ENCODE peak calls at places on chromosomes 11 and 22, in five cellular contexts. One of them, this sample, is unnamed.

GRCh38 chr11:75465701-75466531 is 32.9 kb upstream of the KLHL35 start:
- DNase-seq in GM06990: no peak
- DNase-seq in bronchial epithelial cell: no peak
- DNase-seq in ELR: peak
- DNase-seq in neuronal stem cell: no peak
- DNase-seq in this sample: no peak

GRCh38 chr22:27489265-27489675 is 312.3 kb downstream of the MN1 start:
- DNase-seq in ELR: peak
- DNase-seq in GM06990: no peak
- DNase-seq in neuronal stem cell: no peak
- DNase-seq in bronchial epithelial cell: peak
- DNase-seq in this sample: no peak

GRCh38 chr11:96708469-96708868 is 318.7 kb downstream of the JRKL start:
- DNase-seq in ELR: no peak
- DNase-seq in bronchial epithelial cell: no peak
- DNase-seq in GM06990: no peak
- DNase-seq in neuronal stem cell: no peak
- DNase-seq in this sample: no peak

GRCh38 chr11:29051935-29052334 is 943.7 kb downstream of the METTL15 start:
- DNase-seq in ELR: peak
- DNase-seq in GM06990: no peak
- DNase-seq in bronchial epithelial cell: peak
- DNase-seq in neuronal stem cell: no peak
- DNase-seq in this sample: no peak

GRCh38 chr22:38700271-38700788 is 413 bp downstream of the JOSD1 start:
- DNase-seq in ELR: peak
- DNase-seq in neuronal stem cell: no peak
- DNase-seq in bronchial epithelial cell: no peak
- DNase-seq in GM06990: no peak
- DNase-seq in this sample: peak

GRCh38 chr22:43012390-43012789 is 2.6 kb downstream of the PACSIN2 start:
- DNase-seq in ELR: no peak
- DNase-seq in GM06990: no peak
- DNase-seq in bronchial epithelial cell: no peak
- DNase-seq in neuronal stem cell: no peak
- DNase-seq in this sample: no peak

GRCh38 chr22:39317084-39317755 is 2.2 kb downstream of the RPL3 start:
- DNase-seq in neuronal stem cell: no peak
- DNase-seq in ELR: peak
- DNase-seq in bronchial epithelial cell: no peak
- DNase-seq in GM06990: no peak
- DNase-seq in this sample: no peak

GRCh38 chr22:27296091-27296675 is 505.4 kb downstream of the MN1 start:
- DNase-seq in GM06990: no peak
- DNase-seq in neuronal stem cell: no peak
- DNase-seq in bronchial epithelial cell: no peak
- DNase-seq in ELR: no peak
- DNase-seq in this sample: no peak

GRCh38 chr22:24937114-24937513 is 9.4 kb downstream of the LHFPL7 start:
- DNase-seq in GM06990: no peak
- DNase-seq in neuronal stem cell: no peak
- DNase-seq in ELR: peak
- DNase-seq in bronchial epithelial cell: peak
- DNase-seq in this sample: peak

GRCh38 chr22:38843716-38844660 is at the start of gene NPTXR:
- DNase-seq in neuronal stem cell: peak
- DNase-seq in ELR: peak
- DNase-seq in GM06990: no peak
- DNase-seq in bronchial epithelial cell: no peak
- DNase-seq in this sample: peak

GRCh38 chr22:46457502-46458488 is 79.6 kb downstream of the CELSR1 start:
- DNase-seq in ELR: peak
- DNase-seq in neuronal stem cell: no peak
- DNase-seq in GM06990: no peak
- DNase-seq in bronchial epithelial cell: peak
- DNase-seq in this sample: no peak

GRCh38 chr22:29449296-29449863 is 11.0 kb downstream of the RFPL1 start:
- DNase-seq in GM06990: no peak
- DNase-seq in bronchial epithelial cell: no peak
- DNase-seq in ELR: no peak
- DNase-seq in neuronal stem cell: no peak
- DNase-seq in this sample: no peak

GRCh38 chr11:8760896-8761295 is 78.3 kb downstream of the RPL27A start:
- DNase-seq in bronchial epithelial cell: no peak
- DNase-seq in neuronal stem cell: no peak
- DNase-seq in ELR: no peak
- DNase-seq in GM06990: no peak
- DNase-seq in this sample: no peak

GRCh38 chr11:59800390-59801037 is 10.1 kb downstream of the MRPL16 start:
- DNase-seq in neuronal stem cell: no peak
- DNase-seq in bronchial epithelial cell: no peak
- DNase-seq in ELR: no peak
- DNase-seq in GM06990: no peak
- DNase-seq in this sample: no peak

GRCh38 chr11:119309411-119309810 is 7.5 kb downstream of the MCAM start:
- DNase-seq in ELR: no peak
- DNase-seq in neuronal stem cell: no peak
- DNase-seq in GM06990: no peak
- DNase-seq in bronchial epithelial cell: no peak
- DNase-seq in this sample: peak

GRCh38 chr11:64318694-64319420 is 936 bp downstream of the PRDX5 start:
- DNase-seq in ELR: no peak
- DNase-seq in neuronal stem cell: no peak
- DNase-seq in GM06990: no peak
- DNase-seq in bronchial epithelial cell: no peak
- DNase-seq in this sample: no peak

GRCh38 chr11:44773351-44773965 is 46.7 kb downstream of the TSPAN18 start:
- DNase-seq in ELR: no peak
- DNase-seq in bronchial epithelial cell: no peak
- DNase-seq in neuronal stem cell: no peak
- DNase-seq in GM06990: no peak
- DNase-seq in this sample: no peak

GRCh38 chr11:11579012-11579755 is 42.6 kb downstream of the GALNT18 start:
- DNase-seq in GM06990: no peak
- DNase-seq in ELR: no peak
- DNase-seq in bronchial epithelial cell: no peak
- DNase-seq in neuronal stem cell: no peak
- DNase-seq in this sample: no peak

GRCh38 chr22:41571786-41572185 is 11.0 kb downstream of the CSDC2 start:
- DNase-seq in ELR: no peak
- DNase-seq in bronchial epithelial cell: no peak
- DNase-seq in neuronal stem cell: no peak
- DNase-seq in GM06990: no peak
- DNase-seq in this sample: no peak

GRCh38 chr11:59849129-59849528 is 3.8 kb upstream of the CBLIF start:
- DNase-seq in neuronal stem cell: no peak
- DNase-seq in ELR: no peak
- DNase-seq in GM06990: no peak
- DNase-seq in bronchial epithelial cell: no peak
- DNase-seq in this sample: no peak

GRCh38 chr11:15258433-15259350 is 144.0 kb downstream of the INSC start:
- DNase-seq in GM06990: no peak
- DNase-seq in ELR: peak
- DNase-seq in bronchial epithelial cell: peak
- DNase-seq in neuronal stem cell: no peak
- DNase-seq in this sample: peak

GRCh38 chr11:74449369-74449931 is 17.9 kb downstream of the KCNE3 start:
- DNase-seq in ELR: peak
- DNase-seq in neuronal stem cell: peak
- DNase-seq in GM06990: peak
- DNase-seq in bronchial epithelial cell: peak
- DNase-seq in this sample: peak

GRCh38 chr11:2530131-2530854 is 85.5 kb downstream of the KCNQ1 start:
- DNase-seq in neuronal stem cell: no peak
- DNase-seq in bronchial epithelial cell: no peak
- DNase-seq in ELR: no peak
- DNase-seq in GM06990: no peak
- DNase-seq in this sample: no peak

GRCh38 chr11:117195208-117195607 is 4.0 kb upstream of the TAGLN start:
- DNase-seq in ELR: no peak
- DNase-seq in bronchial epithelial cell: no peak
- DNase-seq in neuronal stem cell: no peak
- DNase-seq in GM06990: no peak
- DNase-seq in this sample: no peak

GRCh38 chr11:69449320-69450063 is 32.0 kb upstream of the LINC01488 start:
- DNase-seq in bronchial epithelial cell: no peak
- DNase-seq in ELR: peak
- DNase-seq in GM06990: no peak
- DNase-seq in neuronal stem cell: no peak
- DNase-seq in this sample: no peak

GRCh38 chr11:95324826-95325225 is 93.8 kb upstream of the SESN3 start:
- DNase-seq in ELR: no peak
- DNase-seq in neuronal stem cell: no peak
- DNase-seq in GM06990: no peak
- DNase-seq in bronchial epithelial cell: no peak
- DNase-seq in this sample: no peak

GRCh38 chr11:36672815-36673450 is 74.9 kb upstream of the RAG2 start:
- DNase-seq in GM06990: no peak
- DNase-seq in neuronal stem cell: no peak
- DNase-seq in bronchial epithelial cell: peak
- DNase-seq in ELR: peak
- DNase-seq in this sample: peak

GRCh38 chr11:1921576-1922141 is 2.2 kb downstream of the TNNT3 start:
- DNase-seq in neuronal stem cell: no peak
- DNase-seq in ELR: no peak
- DNase-seq in bronchial epithelial cell: no peak
- DNase-seq in GM06990: no peak
- DNase-seq in this sample: no peak

GRCh38 chr11:78613053-78613813 is 38.6 kb upstream of the NARS2 start:
- DNase-seq in GM06990: no peak
- DNase-seq in neuronal stem cell: no peak
- DNase-seq in bronchial epithelial cell: no peak
- DNase-seq in ELR: no peak
- DNase-seq in this sample: no peak

GRCh38 chr11:63478896-63479295 is 12.1 kb downstream of the PLAAT5 start:
- DNase-seq in bronchial epithelial cell: peak
- DNase-seq in GM06990: peak
- DNase-seq in neuronal stem cell: peak
- DNase-seq in ELR: peak
- DNase-seq in this sample: peak

GRCh38 chr11:122100222-122101080 is 15.6 kb downstream of the BLID start:
- DNase-seq in neuronal stem cell: no peak
- DNase-seq in ELR: peak
- DNase-seq in bronchial epithelial cell: peak
- DNase-seq in GM06990: no peak
- DNase-seq in this sample: no peak

GRCh38 chr11:126061707-126062678 is 673 bp downstream of the CDON start:
- DNase-seq in ELR: peak
- DNase-seq in GM06990: no peak
- DNase-seq in neuronal stem cell: no peak
- DNase-seq in bronchial epithelial cell: peak
- DNase-seq in this sample: peak

GRCh38 chr11:44065851-44066731 is at the start of gene ACCS:
- DNase-seq in GM06990: peak
- DNase-seq in ELR: peak
- DNase-seq in neuronal stem cell: peak
- DNase-seq in bronchial epithelial cell: peak
- DNase-seq in this sample: peak

GRCh38 chr22:27581688-27582087 is 219.9 kb downstream of the MN1 start:
- DNase-seq in ELR: no peak
- DNase-seq in GM06990: no peak
- DNase-seq in bronchial epithelial cell: no peak
- DNase-seq in neuronal stem cell: no peak
- DNase-seq in this sample: no peak